ENCODE peak calls at places on chromosomes 16 and 17, in seven cellular contexts. R is HCT116, O is breast epithelium, K is suprapubic skin, Y is prostate gland, I is transverse colon, S is stomach. W is an unnamed sample.

GRCh38 chr17:3683054-3683511 is 12.9 kb downstream of the P2RX5 start:
- DNase-seq in S (peak), K (no peak), I (peak), O (no peak), Y (no peak), R (peak), W (peak)

GRCh38 chr17:63826468-63827001 is 696 bp upstream of the PSMC5 start:
- DNase-seq in S (no peak), O (no peak), I (peak), K (no peak), Y (peak), R (no peak), W (no peak)

GRCh38 chr16:29819506-29819905 is 756 bp upstream of the MVP start:
- DNase-seq in K (no peak), S (no peak), R (no peak), O (no peak), Y (no peak), I (peak), W (no peak)

GRCh38 chr17:68821860-68822693 is 133.1 kb downstream of the ABCA8 start:
- DNase-seq in K (no peak), O (no peak), Y (no peak), R (peak), I (no peak), S (no peak), W (no peak)

GRCh38 chr17:35160354-35161201 is 13.0 kb downstream of the UNC45B start:
- DNase-seq in Y (no peak), K (no peak), R (no peak), S (no peak), O (no peak), I (no peak), W (no peak)

GRCh38 chr16:35748621-35749252 is 2289.3 kb downstream of the TP53TG3F start:
- DNase-seq in R (no peak), K (no peak), I (no peak), S (no peak), O (no peak), Y (no peak), W (no peak)

GRCh38 chr17:46983782-46984181 is 4.7 kb upstream of the RPRML start:
- DNase-seq in Y (no peak), S (no peak), I (no peak), R (no peak), K (no peak), O (no peak), W (no peak)

GRCh38 chr16:81665588-81665987 is 113.5 kb upstream of the PLCG2 start:
- DNase-seq in Y (no peak), S (no peak), O (no peak), K (no peak), R (no peak), I (no peak), W (no peak)

GRCh38 chr17:82677353-82677925 is 21.1 kb downstream of the RAB40B start:
- DNase-seq in R (no peak), K (peak), S (no peak), I (no peak), O (no peak), Y (no peak), W (no peak)

GRCh38 chr16:66006485-66006884 is 360.0 kb upstream of the CDH5 start:
- DNase-seq in R (no peak), I (no peak), S (no peak), O (no peak), K (no peak), Y (no peak), W (no peak)

GRCh38 chr16:89547860-89548259 is 12.6 kb upstream of the RPL13 start:
- DNase-seq in K (no peak), I (no peak), Y (no peak), S (no peak), R (no peak), O (no peak), W (no peak)

GRCh38 chr17:80030730-80031410 is 4.8 kb downstream of the TBC1D16 start:
- DNase-seq in S (peak), I (peak), O (peak), R (no peak), K (no peak), Y (peak), W (no peak)

GRCh38 chr17:3033248-3033640 is 30.2 kb downstream of the OR1D5 start:
- DNase-seq in Y (no peak), R (no peak), K (peak), S (no peak), I (no peak), O (no peak), W (no peak)

GRCh38 chr16:11619327-11619851 is 32.7 kb upstream of the LITAF start:
- DNase-seq in R (no peak), O (no peak), I (no peak), S (no peak), K (no peak), Y (no peak), W (no peak)

GRCh38 chr17:46977750-46978488 is 1.1 kb downstream of the RPRML start:
- DNase-seq in R (no peak), O (no peak), Y (no peak), I (no peak), K (no peak), S (no peak), W (no peak)

GRCh38 chr17:49873466-49873865 is 25.6 kb upstream of the TAC4 start:
- DNase-seq in O (no peak), K (no peak), I (no peak), S (no peak), R (no peak), Y (no peak), W (no peak)

GRCh38 chr16:66881014-66881417 is 701 bp downstream of the PDP2 start:
- DNase-seq in S (no peak), K (no peak), Y (no peak), R (no peak), O (no peak), I (no peak), W (no peak)

GRCh38 chr17:80704381-80704819 is 159.8 kb downstream of the RPTOR start:
- DNase-seq in R (no peak), K (no peak), Y (no peak), I (no peak), O (no peak), S (no peak), W (no peak)

GRCh38 chr17:73292031-73292531 is 19.7 kb downstream of the CDC42EP4 start:
- DNase-seq in R (peak), I (no peak), Y (no peak), K (no peak), S (peak), O (no peak), W (no peak)

GRCh38 chr16:89115216-89115949 is 21.7 kb downstream of the ACSF3 start:
- DNase-seq in K (peak), S (peak), R (no peak), Y (peak), I (peak), O (no peak), W (peak)

GRCh38 chr17:76492989-76493501 is 8.2 kb downstream of the RHBDF2 start:
- DNase-seq in I (peak), S (peak), Y (no peak), K (peak), R (no peak), O (no peak), W (peak)

GRCh38 chr17:70608957-70609356 is 439.6 kb downstream of the KCNJ2 start:
- DNase-seq in R (no peak), O (no peak), Y (no peak), S (no peak), I (no peak), K (no peak), W (no peak)

GRCh38 chr17:40526668-40527067 is 25.2 kb upstream of the TNS4 start:
- DNase-seq in O (peak), K (peak), I (no peak), S (no peak), R (no peak), Y (no peak), W (no peak)

GRCh38 chr17:68778726-68779125 is 176.5 kb downstream of the ABCA8 start:
- DNase-seq in O (no peak), K (no peak), Y (no peak), R (no peak), I (no peak), S (no peak), W (no peak)

GRCh38 chr16:78249056-78249455 is 149.6 kb downstream of the WWOX start:
- DNase-seq in I (peak), S (peak), O (no peak), K (no peak), R (no peak), Y (no peak), W (no peak)

GRCh38 chr16:48317614-48318013 is 67.6 kb downstream of the SIAH1 start:
- DNase-seq in S (no peak), R (peak), Y (no peak), K (no peak), I (no peak), O (no peak), W (peak)

GRCh38 chr17:17034496-17035066 is 7.7 kb upstream of the MPRIP start:
- DNase-seq in S (no peak), I (no peak), O (no peak), K (no peak), Y (no peak), R (no peak), W (no peak)
- H3K27ac ChIP-seq in S (no peak), I (no peak), O (no peak), K (no peak), Y (no peak), R (no peak), W (no peak)

GRCh38 chr16:49932943-49933342 is 77.0 kb upstream of the ZNF423 start:
- DNase-seq in Y (no peak), O (no peak), I (no peak), S (no peak), K (no peak), R (no peak), W (no peak)

GRCh38 chr16:49929606-49930005 is 73.7 kb upstream of the ZNF423 start:
- DNase-seq in S (no peak), K (peak), I (no peak), O (no peak), Y (no peak), R (no peak), W (no peak)

GRCh38 chr16:49932449-49932848 is 76.5 kb upstream of the ZNF423 start:
- DNase-seq in O (no peak), Y (no peak), K (no peak), I (no peak), S (no peak), R (no peak), W (no peak)

GRCh38 chr16:49930841-49931240 is 74.9 kb upstream of the ZNF423 start:
- DNase-seq in O (no peak), I (no peak), R (no peak), K (peak), Y (no peak), S (no peak), W (no peak)

GRCh38 chr16:49931931-49932330 is 76.0 kb upstream of the ZNF423 start:
- DNase-seq in K (peak), R (no peak), Y (no peak), O (no peak), I (no peak), S (no peak), W (no peak)
- TF ChIP-seq POLR2AphosphoS5 in K (no peak), R (no peak), Y (no peak), O (no peak), I (no peak), S (no peak), W (no peak)

GRCh38 chr16:17258848-17259713 is 211.7 kb downstream of the XYLT1 start:
- DNase-seq in R (no peak), O (no peak), Y (no peak), S (no peak), K (no peak), I (peak), W (peak)
- H3K27ac ChIP-seq in R (no peak), O (no peak), Y (no peak), S (peak), K (peak), I (peak), W (no peak)

GRCh38 chr16:86789621-86790051 is 211.3 kb downstream of the FOXL1 start:
- DNase-seq in K (no peak), I (no peak), O (no peak), S (no peak), R (no peak), Y (no peak), W (no peak)

GRCh38 chr16:86784267-86784626 is 205.9 kb downstream of the FOXL1 start:
- DNase-seq in K (no peak), S (peak), I (no peak), O (no peak), R (no peak), Y (peak), W (no peak)

GRCh38 chr16:86786338-86786737 is 208.0 kb downstream of the FOXL1 start:
- DNase-seq in S (peak), I (no peak), Y (no peak), O (no peak), R (no peak), K (no peak), W (no peak)

GRCh38 chr16:86783626-86784266 is 205.4 kb downstream of the FOXL1 start:
- DNase-seq in K (no peak), I (no peak), O (peak), Y (peak), S (peak), R (no peak), W (no peak)

DNA sequence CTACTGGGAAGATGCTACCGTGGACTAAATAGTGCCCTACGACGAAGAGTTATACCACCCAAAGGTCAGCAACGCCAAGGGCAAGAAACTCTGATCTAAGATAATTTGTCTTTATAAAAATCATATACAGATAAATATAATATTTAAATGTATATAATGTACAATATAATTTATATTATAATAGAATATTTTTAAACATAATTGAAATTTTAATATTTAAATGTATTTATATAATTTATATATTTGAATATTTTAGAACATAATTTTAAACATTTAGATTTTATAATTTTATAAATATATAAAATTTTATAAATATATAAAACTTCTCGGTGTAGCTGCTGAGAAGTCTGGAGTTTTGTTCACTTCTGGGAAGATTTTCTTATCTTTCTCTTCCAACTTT is 209.2 kb downstream of the FOXL1 start:
- DNase-seq in O (no peak), R (no peak), I (no peak), S (no peak), K (no peak), Y (no peak), W (no peak)
- TF ChIP-seq POLR2AphosphoS5 in O (no peak), R (no peak), I (no peak), S (no peak), K (no peak), Y (no peak), W (no peak)

DNA sequence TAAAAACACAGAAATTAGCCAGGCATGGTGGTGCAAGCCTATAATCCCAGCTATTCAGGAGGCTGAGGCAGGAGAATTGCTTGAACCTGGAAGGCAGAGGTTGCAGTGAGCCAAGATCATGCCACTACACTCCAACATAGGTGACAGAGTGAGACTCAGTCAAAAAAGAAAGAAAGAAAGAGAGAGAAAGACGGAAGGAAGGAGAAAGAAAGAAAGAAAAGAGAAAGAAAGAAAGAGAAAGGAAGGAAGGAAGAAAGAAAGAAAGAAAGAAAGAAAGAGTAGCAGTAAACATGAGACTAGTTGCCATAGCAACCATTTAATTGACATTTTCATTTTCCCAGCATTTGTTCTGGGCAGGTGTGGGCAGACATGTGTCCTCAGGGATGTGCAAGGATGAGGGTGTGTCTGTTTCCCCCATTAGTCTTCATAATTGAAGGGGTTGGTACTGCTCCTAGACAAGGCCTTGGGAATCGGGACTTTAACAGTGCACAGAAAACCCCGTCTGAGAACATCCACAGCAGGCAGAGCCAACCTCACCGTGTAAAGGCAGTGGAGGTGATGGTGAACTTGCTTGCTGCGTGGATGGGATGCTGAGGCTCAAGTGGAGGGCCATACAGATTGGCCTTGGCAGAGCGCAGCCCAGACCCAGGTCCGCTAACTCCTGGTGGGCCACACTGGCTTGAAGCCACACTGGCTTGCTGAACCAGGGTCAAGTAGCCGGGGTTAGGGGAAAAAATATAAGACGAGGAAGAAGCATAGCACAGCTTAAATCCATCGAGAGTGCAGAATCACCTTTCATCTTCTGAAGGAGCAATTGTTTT is 35.2 kb upstream of the KIFC3 start:
- DNase-seq in S (no peak), O (no peak), K (no peak), R (no peak), I (no peak), Y (no peak), W (no peak)
- H3K27ac ChIP-seq in S (no peak), O (no peak), K (no peak), R (no peak), I (no peak), Y (no peak), W (no peak)

DNA sequence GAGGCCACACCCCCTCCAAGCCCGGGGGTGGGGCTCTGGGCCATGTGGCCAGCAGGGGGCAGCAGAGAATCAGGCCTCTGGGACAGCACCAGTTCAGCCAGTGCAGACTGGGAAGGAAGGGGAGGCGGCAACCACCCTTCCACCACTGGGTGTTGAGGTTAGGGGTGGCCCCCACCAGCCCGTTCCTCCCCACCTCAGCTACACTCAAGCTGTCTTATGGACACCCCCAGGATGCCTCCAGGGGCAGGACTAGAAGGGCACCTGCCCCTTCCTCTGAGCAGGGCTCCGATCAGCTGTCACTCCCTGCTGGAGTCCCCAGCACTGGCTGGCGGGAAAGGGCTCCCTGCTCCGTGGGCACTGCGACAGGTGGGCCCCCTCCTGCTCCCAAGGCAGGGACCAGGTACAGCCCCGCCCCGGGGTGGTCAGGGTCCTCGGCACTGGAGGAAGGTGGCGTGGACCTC is 21.8 kb downstream of the KATNB1 start:
- DNase-seq in Y (peak), I (peak), K (peak), R (no peak), O (peak), S (peak), W (peak)
- TF ChIP-seq POLR2AphosphoS5 in Y (peak), I (no peak), K (no peak), R (peak), O (no peak), S (no peak), W (peak)

GRCh38 chr17:7467498-7467897 is 11.9 kb downstream of the ZBTB4 start:
- DNase-seq in I (no peak), R (no peak), O (no peak), Y (no peak), S (no peak), K (no peak), W (no peak)
- H3K27ac ChIP-seq in I (peak), R (no peak), O (peak), Y (no peak), S (peak), K (peak), W (no peak)

GRCh38 chr17:951388-952132 is 28.0 kb downstream of the NXN start:
- DNase-seq in K (no peak), I (peak), S (no peak), Y (peak), O (no peak), R (no peak), W (peak)
- TF ChIP-seq POLR2AphosphoS5 in K (no peak), I (no peak), S (no peak), Y (peak), O (peak), R (no peak), W (no peak)

DNA sequence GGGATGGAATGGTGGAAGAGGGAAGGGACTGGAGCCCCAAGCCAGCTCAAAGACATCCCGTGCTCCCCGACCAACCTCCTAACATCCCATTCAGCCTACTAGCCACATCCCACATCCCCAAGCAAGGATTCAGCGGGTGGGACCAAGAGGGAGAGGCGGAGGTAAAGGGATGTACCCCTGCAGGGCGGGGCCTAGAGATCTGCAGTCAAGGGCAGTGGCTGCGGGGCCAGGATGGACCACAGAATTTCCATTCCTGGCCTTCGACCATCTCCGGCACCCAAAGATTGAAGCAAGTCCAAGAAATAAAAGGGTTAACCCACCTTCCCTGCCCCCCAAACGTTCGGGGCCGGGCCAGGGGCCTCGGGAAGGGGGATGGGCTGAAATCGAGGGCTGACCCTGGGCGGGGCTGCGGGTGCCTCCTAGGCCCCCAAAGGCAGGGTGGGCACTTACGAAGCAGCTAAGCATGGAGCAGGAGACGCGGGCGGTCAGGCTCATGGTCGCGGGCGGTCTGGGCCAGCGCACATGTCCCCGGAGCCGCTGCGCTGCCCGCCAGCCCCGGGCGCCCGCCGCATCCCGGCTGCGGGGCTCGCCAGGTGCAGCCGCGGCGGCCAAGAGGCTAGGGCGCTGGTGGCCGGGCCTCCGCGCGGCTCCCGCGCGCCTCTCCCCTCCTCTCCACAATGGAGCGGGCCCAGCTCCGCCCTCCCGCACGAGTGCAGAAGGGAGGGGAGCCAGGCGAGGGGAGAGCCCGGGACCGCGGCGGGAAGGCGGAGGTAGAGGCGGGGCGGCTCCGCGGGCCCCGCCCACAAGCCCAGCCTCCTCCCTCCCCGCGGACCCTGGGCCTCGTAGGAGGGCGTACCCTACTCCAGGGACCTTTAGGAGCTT is at the start of gene MTMR4:
- DNase-seq in S (peak), R (peak), Y (peak), I (peak), O (peak), K (peak), W (peak)
- H3K27ac ChIP-seq in S (peak), R (peak), Y (peak), I (peak), O (peak), K (peak), W (peak)

GRCh38 chr17:75013077-75013391 is 564 bp downstream of the MRPL58 start:
- DNase-seq in R (no peak), Y (no peak), I (no peak), O (no peak), S (no peak), K (no peak), W (no peak)

GRCh38 chr17:75009139-75009724 is 3.2 kb upstream of the MRPL58 start:
- DNase-seq in K (no peak), R (no peak), O (no peak), S (no peak), I (peak), Y (peak), W (no peak)

GRCh38 chr17:75011788-75012319 is 616 bp upstream of the MRPL58 start:
- DNase-seq in R (no peak), K (peak), O (peak), I (peak), Y (peak), S (peak), W (no peak)

GRCh38 chr17:75010683-75011406 is 1.6 kb upstream of the MRPL58 start:
- DNase-seq in Y (no peak), I (peak), O (peak), S (peak), K (peak), R (no peak), W (peak)

GRCh38 chr17:75012320-75013076 is at the start of gene MRPL58:
- DNase-seq in Y (peak), I (peak), K (peak), O (peak), R (peak), S (peak), W (peak)
- TF ChIP-seq POLR2AphosphoS5 in Y (peak), I (peak), K (peak), O (peak), R (peak), S (peak), W (peak)